ENCODE peak calls at places on chromosome 12, in five cellular contexts. G, I, T, R and L are unnamed samples. For H3K4me1, the result is how much of the 10 kb centered on the place peaks cover.

GRCh38 chr12:119835068-119835467 is 42.1 kb downstream of the CIT start:
- DNase-seq in T (no peak), G (no peak), I (no peak), R (no peak), L (no peak)

GRCh38 chr12:125373375-125373774 is 308.1 kb downstream of the AACS start:
- DNase-seq in T (no peak), G (no peak), I (no peak), R (no peak), L (no peak)

GRCh38 chr12:2372735-2373134 is 319.9 kb downstream of the CACNA1C start:
- DNase-seq in I (peak), T (no peak), R (peak), G (no peak), L (no peak)

GRCh38 chr12:33205986-33206385 is 233.6 kb downstream of the SYT10 start:
- DNase-seq in I (no peak), G (no peak), R (no peak), T (peak), L (no peak)

GRCh38 chr12:13981296-13981962 is at the start of gene GRIN2B:
- DNase-seq in G (no peak), T (no peak), R (no peak), I (no peak), L (no peak)

GRCh38 chr12:27999521-27999920 is 27.0 kb upstream of the PTHLH start:
- DNase-seq in R (no peak), I (no peak), G (no peak), T (peak), L (no peak)

GRCh38 chr12:49478949-49479664 is 59.7 kb upstream of the KCNH3 start:
- DNase-seq in G (no peak), I (no peak), R (peak), T (peak), L (no peak)

GRCh38 chr12:9381619-9382018 is 173.4 kb upstream of the PZP start:
- DNase-seq in T (no peak), G (no peak), R (no peak), I (no peak), L (no peak)

GRCh38 chr12:32549675-32550079 is 129.4 kb upstream of the DNM1L start:
- DNase-seq in T (no peak), I (peak), R (peak), G (no peak), L (no peak)

GRCh38 chr12:24851341-24851740 is 97.6 kb downstream of the BCAT1 start:
- DNase-seq in I (no peak), G (no peak), R (no peak), T (no peak), L (no peak)

GRCh38 chr12:2215709-2216560 is 163.1 kb downstream of the CACNA1C start:
- DNase-seq in T (no peak), R (no peak), G (no peak), I (no peak), L (no peak)

GRCh38 chr12:124507188-124508109 is 60.0 kb downstream of the NCOR2 start:
- DNase-seq in T (no peak), I (peak), R (peak), G (no peak), L (no peak)

GRCh38 chr12:131448254-131448795 is 262.6 kb upstream of the SFSWAP start:
- DNase-seq in G (no peak), T (no peak), R (no peak), I (no peak), L (no peak)

GRCh38 chr12:1544991-1545700 is 49.2 kb downstream of the FBXL14 start:
- DNase-seq in T (no peak), R (no peak), G (no peak), I (peak), L (no peak)

GRCh38 chr12:50404307-50404706 is 3.6 kb downstream of the LARP4 start:
- DNase-seq in G (no peak), I (no peak), R (no peak), T (no peak), L (no peak)

GRCh38 chr12:105887131-105887530 is 251.6 kb downstream of the NUAK1 start:
- DNase-seq in I (no peak), G (no peak), R (no peak), T (no peak), L (no peak)

GRCh38 chr12:106841471-106842302 is 67.2 kb downstream of the RIC8B start:
- DNase-seq in I (no peak), T (peak), G (peak), R (peak), L (no peak)

GRCh38 chr12:87952223-87952622 is 77.0 kb downstream of the C12orf50 start:
- DNase-seq in I (no peak), G (no peak), T (no peak), R (no peak), L (no peak)

GRCh38 chr12:54004841-54005530 is 3.8 kb upstream of the HOXC8 start:
- DNase-seq in T (no peak), I (no peak), G (no peak), R (no peak), L (no peak)

GRCh38 chr12:50734409-50735263 is 29.3 kb upstream of the ATF1 start:
- DNase-seq in G (no peak), R (no peak), T (no peak), I (no peak), L (peak)

GRCh38 chr12:127393896-127394295 is 873.1 kb upstream of the TMEM132C start:
- DNase-seq in R (no peak), I (no peak), G (no peak), T (peak), L (no peak)

GRCh38 chr12:124039276-124039675 is 66.3 kb downstream of the ZNF664 start:
- DNase-seq in G (no peak), I (no peak), R (no peak), T (no peak), L (no peak)

GRCh38 chr12:129844662-129845061 is 59.2 kb downstream of the TMEM132D start:
- DNase-seq in G (no peak), I (no peak), T (no peak), R (no peak), L (no peak)

GRCh38 chr12:108570743-108571603 is 8.6 kb downstream of the ISCU start:
- DNase-seq in T (no peak), G (no peak), I (no peak), R (no peak), L (peak)

GRCh38 chr12:67483871-67484554 is 164.5 kb upstream of the DYRK2 start:
- DNase-seq in G (no peak), T (peak), I (no peak), R (no peak), L (no peak)

GRCh38 chr12:1632702-1633101 is 3.7 kb downstream of the WNT5B start:
- DNase-seq in I (no peak), R (peak), G (no peak), T (no peak), L (no peak)

GRCh38 chr12:68222336-68222735 is 3.3 kb downstream of the IL26 start:
- DNase-seq in G (no peak), T (peak), R (no peak), I (no peak), L (no peak)

GRCh38 chr12:108832730-108833354 is 24.5 kb downstream of the SSH1 start:
- DNase-seq in T (peak), I (no peak), G (no peak), R (no peak), L (no peak)

GRCh38 chr12:12384601-12385321 is 27.9 kb downstream of the BORCS5 start:
- DNase-seq in R (no peak), G (no peak), T (no peak), I (no peak), L (no peak)

GRCh38 chr12:23815810-23816209 is 133.7 kb downstream of the SOX5 start:
- DNase-seq in T (no peak), R (no peak), I (no peak), G (no peak), L (no peak)

GRCh38 chr12:110126557-110126956 is 2.4 kb downstream of the IFT81 start:
- DNase-seq in R (no peak), T (no peak), G (no peak), I (no peak), L (no peak)

GRCh38 chr12:12503384-12504078 is 59.1 kb downstream of the DUSP16 start:
- DNase-seq in G (no peak), T (no peak), R (no peak), I (no peak), L (no peak)

GRCh38 chr12:38666425-38666824 is 239.0 kb downstream of the CPNE8 start:
- DNase-seq in R (no peak), I (no peak), T (no peak), G (no peak), L (no peak)

GRCh38 chr12:64729909-64730584 is 29.2 kb downstream of the GNS start:
- DNase-seq in I (no peak), G (no peak), R (no peak), T (no peak), L (no peak)

GRCh38 chr12:71626768-71627167 is 36.9 kb downstream of the ZFC3H1 start:
- DNase-seq in I (no peak), T (peak), G (no peak), R (no peak), L (no peak)

GRCh38 chr12:42790761-42791151 is 201.2 kb upstream of the PRICKLE1 start:
- DNase-seq in T (peak), G (no peak), R (no peak), I (no peak), L (no peak)
- H3K4me1 ChIP-seq in T (under half), G (under half), R (under half), I (under half), L (under half)

GRCh38 chr12:75481774-75482173 is 1.2 kb downstream of the GLIPR1 start:
- DNase-seq in I (no peak), R (no peak), G (no peak), T (no peak), L (no peak)

GRCh38 chr12:75481013-75481705 is 604 bp downstream of the GLIPR1 start:
- DNase-seq in G (no peak), R (no peak), T (no peak), I (no peak), L (no peak)

GRCh38 chr12:75478395-75478794 is 2.2 kb upstream of the GLIPR1 start:
- DNase-seq in T (no peak), R (no peak), I (no peak), G (no peak), L (no peak)

GRCh38 chr12:75479963-75480461 is 543 bp upstream of the GLIPR1 start:
- DNase-seq in T (no peak), I (no peak), G (no peak), R (no peak), L (no peak)

GRCh38 chr12:75480469-75480949 is at the start of gene GLIPR1:
- DNase-seq in I (peak), T (peak), G (peak), R (peak), L (peak)
- H3K27ac ChIP-seq in I (peak), T (no peak), G (peak), R (peak), L (peak)

GRCh38 chr12:121190523-121191031 is 19.4 kb upstream of the P2RX4 start:
- DNase-seq in I (no peak), T (peak), R (no peak), G (no peak), L (no peak)
- H3K4me1 ChIP-seq in I (under half), T (under half), R (under half), G (under half), L (under half)

GRCh38 chr12:97899529-97899928 is 436.9 kb downstream of the RMST start:
- DNase-seq in I (no peak), G (no peak), T (no peak), R (no peak), L (no peak)
- H3K27ac ChIP-seq in I (no peak), G (no peak), T (no peak), R (no peak), L (no peak)

GRCh38 chr12:62654558-62655241 is 188.1 kb downstream of the MON2 start:
- DNase-seq in I (no peak), T (no peak), G (no peak), R (no peak), L (no peak)
- H3K4me1 ChIP-seq in I (under half), T (under half), G (under half), R (under half), L (under half)

GRCh38 chr12:52063986-52064649 is 5.7 kb upstream of the ATG101 start:
- DNase-seq in T (no peak), G (no peak), R (peak), I (peak), L (peak)
- H3K27ac ChIP-seq in T (no peak), G (peak), R (peak), I (peak), L (peak)